ENCODE peak calls at places on chromosomes 4 and X, in nine cellular contexts. Q, T, J, U, C, S, F, H and R are unnamed samples.

GRCh38 chr4:186700746-186701145 is 22.9 kb downstream of the FAT1 start:
- DNase-seq in Q (peak; percentile 86), T (peak; percentile 61), J (no peak), U (peak; percentile 95), C (no peak), S (peak; percentile 93), F (peak; percentile 60), H (no peak), R (no peak)

GRCh38 chrX:113868169-113868568 is 715.7 kb upstream of the HTR2C start:
- DNase-seq in Q (peak; percentile 34), T (no peak), J (peak; percentile 4), U (no peak), C (no peak), S (peak; percentile 0), F (no peak), H (no peak), R (no peak)

GRCh38 chr4:153676984-153677383 is 7.1 kb upstream of the TLR2 start:
- DNase-seq in Q (peak; percentile 79), T (no peak), J (no peak), U (peak; percentile 91), C (no peak), S (peak; percentile 93), F (peak; percentile 92), H (no peak), R (peak; percentile 45)

GRCh38 chr4:174222266-174222872 is 61.1 kb downstream of the FBXO8 start:
- DNase-seq in Q (peak; percentile 51), T (no peak), J (no peak), U (no peak), C (no peak), S (peak; percentile 15), F (peak; percentile 56), H (no peak), R (no peak)

GRCh38 chrX:115642895-115643530 is 82.0 kb downstream of the PLS3 start:
- DNase-seq in Q (peak; percentile 72), T (no peak), J (peak; percentile 48), U (peak; percentile 21), C (peak; percentile 57), S (peak; percentile 44), F (peak; percentile 89), H (peak; percentile 9), R (peak; percentile 1)

GRCh38 chr4:54658321-54659093 is 750 bp downstream of the KIT start:
- DNase-seq in Q (peak; percentile 43), T (peak; percentile 51), J (peak; percentile 78), U (peak; percentile 14), C (peak; percentile 37), S (peak; percentile 41), F (peak; percentile 7), H (no peak), R (peak; percentile 35)

GRCh38 chr4:8593268-8594096 is 917 bp downstream of the CPZ start:
- DNase-seq in Q (no peak), T (no peak), J (no peak), U (no peak), C (no peak), S (no peak), F (no peak), H (no peak), R (no peak)

GRCh38 chr4:76624271-76624681 is 189.2 kb downstream of the SHROOM3 start:
- DNase-seq in Q (peak; percentile 92), T (no peak), J (no peak), U (peak; percentile 98), C (peak; percentile 32), S (peak; percentile 98), F (peak; percentile 90), H (no peak), R (no peak)

GRCh38 chrX:123184199-123184857 is at the start of gene GRIA3:
- DNase-seq in Q (no peak), T (no peak), J (peak; percentile 29), U (peak; percentile 68), C (no peak), S (peak; percentile 76), F (peak; percentile 58), H (no peak), R (no peak)

GRCh38 chrX:40158036-40158706 is 60.4 kb upstream of the BCOR start:
- DNase-seq in Q (no peak), T (no peak), J (no peak), U (no peak), C (peak; percentile 23), S (no peak), F (no peak), H (peak; percentile 70), R (no peak)

GRCh38 chrX:73400136-73400748 is 46.6 kb upstream of the CDX4 start:
- DNase-seq in Q (no peak), T (no peak), J (no peak), U (no peak), C (no peak), S (no peak), F (no peak), H (peak; percentile 1), R (no peak)

GRCh38 chr4:3301450-3302163 is 8.8 kb downstream of the RGS12 start:
- DNase-seq in Q (no peak), T (no peak), J (no peak), U (no peak), C (no peak), S (no peak), F (no peak), H (no peak), R (no peak)

GRCh38 chr4:123652501-123652900 is 255.9 kb downstream of the SPRY1 start:
- DNase-seq in Q (peak; percentile 25), T (no peak), J (no peak), U (no peak), C (no peak), S (peak; percentile 20), F (peak; percentile 66), H (no peak), R (no peak)

GRCh38 chr4:9409793-9410192 is 34.4 kb upstream of the DEFB131A start:
- DNase-seq in Q (no peak), T (no peak), J (no peak), U (no peak), C (no peak), S (no peak), F (no peak), H (no peak), R (no peak)

GRCh38 chr4:40910706-40911105 is 161.0 kb downstream of the NSUN7 start:
- DNase-seq in Q (peak; percentile 55), T (no peak), J (no peak), U (no peak), C (no peak), S (peak; percentile 26), F (peak; percentile 33), H (no peak), R (no peak)

GRCh38 chrX:136260801-136261200 is 9.6 kb upstream of the MAP7D3 start:
- DNase-seq in Q (peak; percentile 54), T (no peak), J (no peak), U (peak; percentile 69), C (no peak), S (peak; percentile 79), F (peak; percentile 62), H (no peak), R (no peak)

GRCh38 chr4:125522992-125523391 is 208.2 kb downstream of the FAT4 start:
- DNase-seq in Q (no peak), T (no peak), J (no peak), U (no peak), C (no peak), S (no peak), F (no peak), H (no peak), R (no peak)

GRCh38 chr4:2761035-2761923 is 5.1 kb upstream of the TNIP2 start:
- DNase-seq in Q (peak; percentile 21), T (no peak), J (peak; percentile 18), U (no peak), C (peak; percentile 92), S (peak; percentile 13), F (no peak), H (no peak), R (no peak)

GRCh38 chrX:119698835-119699234 is 5.9 kb upstream of the SEPTIN6 start:
- DNase-seq in Q (peak; percentile 79), T (no peak), J (peak; percentile 63), U (peak; percentile 36), C (peak; percentile 40), S (peak; percentile 52), F (peak; percentile 81), H (peak; percentile 70), R (peak; percentile 52)

GRCh38 chrX:47704736-47705135 is 45.8 kb upstream of the UXT start:
- DNase-seq in Q (no peak), T (no peak), J (no peak), U (no peak), C (no peak), S (no peak), F (no peak), H (no peak), R (no peak)
- H3K4me3 ChIP-seq in Q (no peak overlapping the region), T (no peak overlapping the region), J (no peak overlapping the region), U (no peak overlapping the region), C (no peak overlapping the region), S (no peak overlapping the region), F (no peak overlapping the region), H (no peak overlapping the region), R (no peak overlapping the region)

DNA sequence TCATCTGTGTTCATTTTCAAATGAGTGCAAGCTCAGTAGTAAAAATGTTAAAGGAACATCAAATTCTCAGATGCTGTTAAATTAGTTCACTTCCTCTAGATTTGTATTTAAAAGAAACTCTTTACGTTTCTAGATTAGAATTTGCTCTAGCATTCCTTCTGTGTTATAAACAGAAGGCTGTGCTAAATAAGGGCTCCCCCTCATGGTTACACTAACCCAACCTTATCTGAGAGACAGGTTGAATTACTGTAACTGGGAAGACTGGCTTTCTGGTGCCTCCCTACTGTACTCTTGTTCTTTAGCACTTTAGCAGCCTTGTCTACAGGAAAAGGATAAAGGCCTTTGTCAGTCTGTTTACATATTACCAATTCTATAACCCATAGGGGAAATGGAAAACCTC is 56.8 kb downstream of the RXFP1 start:
- DNase-seq in Q (peak; percentile 45), T (no peak), J (peak; percentile 25), U (peak; percentile 14), C (no peak), S (peak; percentile 30), F (peak; percentile 72), H (peak; percentile 4), R (no peak)
- TF ChIP-seq CTCF in Q (peak; percentile 47), T (no peak), J (peak; percentile 33), U (peak; percentile 30), C (no peak), S (peak; percentile 56), F (peak; percentile 65), H (peak; percentile 37), R (peak; percentile 60)

DNA sequence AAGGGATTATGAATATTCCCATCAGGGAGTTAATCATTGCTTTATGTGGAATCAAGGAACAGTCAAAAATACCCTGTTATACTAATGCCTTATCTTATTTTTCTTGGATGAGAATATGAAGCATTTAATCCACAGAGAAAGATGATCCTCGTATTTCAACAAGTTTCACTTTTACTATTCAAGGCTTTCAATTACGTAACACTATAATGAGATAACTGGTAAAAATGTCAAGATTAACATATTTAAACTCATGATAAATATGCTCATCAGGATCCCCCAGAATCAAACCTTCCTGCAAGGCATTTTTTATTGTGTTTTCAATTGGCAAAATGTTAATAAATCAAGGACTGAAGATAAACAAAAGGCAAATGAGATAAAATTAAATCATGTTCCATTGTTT is 5.1 kb downstream of the ZXDA start:
- DNase-seq in Q (no peak), T (no peak), J (no peak), U (no peak), C (no peak), S (peak; percentile 24), F (peak; percentile 32), H (no peak), R (no peak)
- H3K4me3 ChIP-seq in Q (no peak overlapping the region), T (peak overlapping the region; percentile 28), J (peak overlapping the region; percentile 21), U (no peak overlapping the region), C (no peak overlapping the region), S (peak overlapping the region; percentile 46), F (no peak overlapping the region), H (no peak overlapping the region), R (peak overlapping the region; percentile 28)

DNA sequence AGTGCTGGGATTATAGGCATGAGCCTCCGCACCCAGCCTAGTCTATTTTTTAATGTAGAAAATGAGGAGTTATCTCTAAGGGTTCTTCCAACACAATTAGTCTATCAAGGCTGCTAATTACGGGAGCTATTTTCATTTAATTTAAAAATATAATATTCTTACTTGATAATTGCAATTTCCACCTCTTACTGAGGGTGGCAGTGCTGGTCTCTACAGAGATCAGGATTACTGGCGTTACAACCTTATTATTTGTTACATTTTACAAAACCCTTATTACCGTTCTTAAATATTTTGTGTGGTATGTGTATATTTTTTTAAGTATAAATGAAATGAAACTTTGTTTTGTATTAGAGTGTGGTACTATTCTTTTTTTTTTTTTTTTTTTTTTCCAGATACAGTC is 17.6 kb upstream of the GK start:
- DNase-seq in Q (peak; percentile 26), T (no peak), J (peak; percentile 37), U (no peak), C (peak; percentile 29), S (no peak), F (peak; percentile 33), H (no peak), R (no peak)
- TF ChIP-seq CTCF in Q (peak; percentile 39), T (peak; percentile 31), J (peak; percentile 42), U (peak; percentile 14), C (no peak), S (peak; percentile 13), F (peak; percentile 31), H (peak; percentile 40), R (peak; percentile 36)